ENCODE peak calls at places on chromosomes 13 and 19, in four cellular contexts. N, B, V and O are unnamed samples.

GRCh38 chr19:35211545-35212230 is 16.9 kb downstream of the FAM187B start:
- DNase-seq in V (no peak), N (no peak), B (no peak), O (no peak)

GRCh38 chr19:39246951-39247669 is 1.5 kb downstream of the IFNL4 start:
- DNase-seq in V (no peak), N (no peak), B (peak; percentile 18), O (peak; percentile 29)

GRCh38 chr19:3683405-3683865 is 16.8 kb downstream of the PIP5K1C start:
- DNase-seq in B (no peak), V (no peak), N (no peak), O (no peak)

GRCh38 chr19:55689366-55690108 is 14.5 kb downstream of the EPN1 start:
- DNase-seq in B (no peak), N (no peak), V (no peak), O (no peak)

GRCh38 chr13:49357694-49358093 is 86.2 kb downstream of the CAB39L start:
- DNase-seq in V (no peak), N (no peak), B (no peak), O (no peak)

GRCh38 chr13:110397445-110397844 is 90.4 kb downstream of the COL4A2 start:
- DNase-seq in V (no peak), B (no peak), N (no peak), O (no peak)

GRCh38 chr13:62360609-62361008 is 945.0 kb upstream of the PCDH20 start:
- DNase-seq in N (no peak), V (no peak), B (no peak), O (peak; percentile 67)

GRCh38 chr13:98129059-98129741 is 13.7 kb upstream of the FARP1 start:
- DNase-seq in N (no peak), B (no peak), V (no peak), O (no peak)

GRCh38 chr13:110391273-110391672 is 84.2 kb downstream of the COL4A2 start:
- DNase-seq in V (no peak), B (no peak), N (no peak), O (no peak)

GRCh38 chr13:95481051-95481775 is 71.3 kb upstream of the CLDN10 start:
- DNase-seq in B (no peak), N (no peak), V (no peak), O (no peak)

GRCh38 chr13:72163671-72164070 is 296.7 kb upstream of the DACH1 start:
- DNase-seq in B (no peak), N (no peak), V (no peak), O (no peak)

GRCh38 chr19:47839913-47840312 is 18.2 kb downstream of the CRX start:
- DNase-seq in V (no peak), N (no peak), B (no peak), O (no peak)

GRCh38 chr13:21676611-21677021 is 5.7 kb downstream of the FGF9 start:
- DNase-seq in B (no peak), N (peak; percentile 58), V (no peak), O (peak; percentile 20)

GRCh38 chr19:17932485-17933338 is at the start of gene CCDC124:
- DNase-seq in V (peak; percentile 86), B (peak; percentile 81), N (peak; percentile 90), O (peak; percentile 86)